ENCODE peak calls at places on chromosomes 4 and X, in nine cellular contexts. R is astrocyte of the hippocampus, N is EL, U is H7, M is non-pigmented ciliary epithelial cell, C is left lung, I is left ventricle myocardium inferior, E is C1 segment of cervical spinal cord, A is HFFc6. J is an unnamed sample.

GRCh38 chr4:22385615-22386014 is 130.3 kb downstream of the ADGRA3 start:
- DNase-seq in R (peak), N (peak), U (no peak), M (no peak), C (no peak), I (no peak), E (no peak), A (peak), J (no peak)

GRCh38 chr4:38728651-38729141 is 54.1 kb downstream of the TLR10 start:
- DNase-seq in R (peak), N (no peak), U (peak), M (no peak), C (peak), I (no peak), E (no peak), A (no peak), J (no peak)

GRCh38 chr4:19239565-19239964 is 1012.1 kb upstream of the SLIT2 start:
- DNase-seq in R (peak), N (peak), U (no peak), M (peak), C (no peak), I (no peak), E (no peak), A (peak), J (no peak)

GRCh38 chr4:72505314-72505744 is 63.7 kb downstream of the ADAMTS3 start:
- DNase-seq in R (peak), N (peak), U (peak), M (peak), C (no peak), I (no peak), E (no peak), A (peak), J (no peak)

GRCh38 chr4:1511441-1512041 is 105.3 kb upstream of the NKX1-1 start:
- DNase-seq in R (peak), N (peak), U (peak), M (no peak), C (peak), I (peak), E (no peak), A (peak), J (no peak)

GRCh38 chr4:67892905-67893304 is 9.1 kb upstream of the TMPRSS11D start:
- DNase-seq in R (no peak), N (no peak), U (peak), M (no peak), C (no peak), I (no peak), E (no peak), A (no peak), J (no peak)

GRCh38 chr4:14856076-14856926 is 146.0 kb upstream of the CPEB2 start:
- DNase-seq in R (peak), N (peak), U (no peak), M (peak), C (no peak), I (no peak), E (no peak), A (peak), J (no peak)

GRCh38 chrX:15320297-15320696 is 4.9 kb upstream of the ASB11 start:
- DNase-seq in R (no peak), N (no peak), U (no peak), M (no peak), C (no peak), I (no peak), E (no peak), A (no peak), J (no peak)

GRCh38 chr4:158775091-158775651 is 6.3 kb downstream of the FNIP2 start:
- DNase-seq in R (peak), N (peak), U (no peak), M (no peak), C (no peak), I (no peak), E (peak), A (peak), J (peak)

GRCh38 chr4:119244832-119245231 is 32.3 kb downstream of the USP53 start:
- DNase-seq in R (peak), N (no peak), U (no peak), M (no peak), C (no peak), I (no peak), E (no peak), A (no peak), J (no peak)

GRCh38 chrX:335758-336155 is 17.2 kb upstream of the GTPBP6 start:
- DNase-seq in R (no peak), N (no peak), U (no peak), M (no peak), C (peak), I (no peak), E (no peak), A (no peak), J (no peak)

GRCh38 chr4:74608151-74608949 is 163.4 kb downstream of the AREG start:
- DNase-seq in R (no peak), N (peak), U (no peak), M (no peak), C (no peak), I (no peak), E (no peak), A (peak), J (no peak)

GRCh38 chr4:6840062-6840976 is 57.8 kb downstream of the KIAA0232 start:
- DNase-seq in R (peak), N (peak), U (peak), M (no peak), C (no peak), I (no peak), E (no peak), A (peak), J (no peak)

GRCh38 chr4:39032218-39033085 is at the start of gene TMEM156:
- DNase-seq in R (no peak), N (peak), U (no peak), M (no peak), C (no peak), I (no peak), E (no peak), A (no peak), J (no peak)

GRCh38 chr4:7697326-7697725 is 242.3 kb downstream of the AFAP1 start:
- DNase-seq in R (no peak), N (no peak), U (no peak), M (no peak), C (peak), I (peak), E (no peak), A (no peak), J (no peak)

GRCh38 chrX:134144231-134144630 is 92.8 kb upstream of the CCDC160 start:
- DNase-seq in R (peak), N (no peak), U (no peak), M (no peak), C (no peak), I (no peak), E (no peak), A (no peak), J (no peak)

GRCh38 chr4:32340591-32340990 is 1620.4 kb downstream of the PCDH7 start:
- DNase-seq in R (no peak), N (no peak), U (no peak), M (no peak), C (no peak), I (no peak), E (no peak), A (no peak), J (no peak)

GRCh38 chr4:73841243-73841925 is 4.9 kb downstream of the CXCL6 start:
- DNase-seq in R (no peak), N (no peak), U (no peak), M (no peak), C (no peak), I (no peak), E (no peak), A (no peak), J (no peak)

GRCh38 chrX:18434896-18435295 is 9.5 kb downstream of the CDKL5 start:
- DNase-seq in R (no peak), N (no peak), U (no peak), M (no peak), C (no peak), I (no peak), E (no peak), A (no peak), J (no peak)

GRCh38 chr4:19678763-19679162 is 572.9 kb upstream of the SLIT2 start:
- DNase-seq in R (no peak), N (peak), U (no peak), M (peak), C (no peak), I (no peak), E (no peak), A (no peak), J (no peak)

GRCh38 chrX:129618997-129619396 is 35.8 kb downstream of the APLN start:
- DNase-seq in R (no peak), N (no peak), U (no peak), M (no peak), C (no peak), I (no peak), E (no peak), A (no peak), J (no peak)

GRCh38 chrX:9656277-9656676 is 109.4 kb downstream of the GPR143 start:
- DNase-seq in R (no peak), N (no peak), U (no peak), M (no peak), C (no peak), I (no peak), E (peak), A (no peak), J (peak)

GRCh38 chrX:134803551-134804183 is 145.4 kb upstream of the PLAC1 start:
- DNase-seq in R (peak), N (no peak), U (peak), M (no peak), C (no peak), I (no peak), E (no peak), A (no peak), J (no peak)

GRCh38 chr4:128639586-128640270 is 169.8 kb upstream of the JADE1 start:
- DNase-seq in R (peak), N (no peak), U (no peak), M (no peak), C (no peak), I (no peak), E (peak), A (no peak), J (no peak)

GRCh38 chr4:6806924-6807676 is 24.6 kb downstream of the KIAA0232 start:
- DNase-seq in R (no peak), N (peak), U (no peak), M (no peak), C (no peak), I (no peak), E (no peak), A (no peak), J (no peak)

GRCh38 chr4:159282944-159283343 is 180.1 kb downstream of the RAPGEF2 start:
- DNase-seq in R (no peak), N (no peak), U (no peak), M (no peak), C (no peak), I (no peak), E (no peak), A (no peak), J (no peak)

GRCh38 chrX:40098264-40099045 is 697 bp upstream of the BCOR start:
- DNase-seq in R (peak), N (peak), U (peak), M (no peak), C (no peak), I (peak), E (peak), A (peak), J (peak)

GRCh38 chr4:105845559-105845958 is 49.7 kb upstream of the NPNT start:
- DNase-seq in R (no peak), N (no peak), U (no peak), M (no peak), C (no peak), I (no peak), E (no peak), A (no peak), J (no peak)

GRCh38 chr4:16253127-16253960 is 27.1 kb upstream of the TAPT1 start:
- DNase-seq in R (peak), N (peak), U (no peak), M (peak), C (no peak), I (no peak), E (no peak), A (peak), J (no peak)

GRCh38 chrX:17788439-17788838 is 51.1 kb downstream of the SCML1 start:
- DNase-seq in R (peak), N (peak), U (peak), M (peak), C (no peak), I (no peak), E (no peak), A (peak), J (peak)

GRCh38 chrX:87664381-87664780 is 146.8 kb downstream of the KLHL4 start:
- DNase-seq in R (peak), N (no peak), U (peak), M (no peak), C (no peak), I (no peak), E (no peak), A (no peak), J (no peak)

GRCh38 chr4:55865228-55865806 is 11.9 kb downstream of the EXOC1 start:
- DNase-seq in R (peak), N (peak), U (no peak), M (peak), C (no peak), I (no peak), E (no peak), A (peak), J (no peak)

GRCh38 chrX:12309040-12309732 is 170.9 kb downstream of the FRMPD4 start:
- DNase-seq in R (no peak), N (no peak), U (no peak), M (no peak), C (no peak), I (no peak), E (no peak), A (no peak), J (no peak)

GRCh38 chr4:102501635-102502382 is 650 bp downstream of the NFKB1 start:
- DNase-seq in R (peak), N (peak), U (peak), M (peak), C (peak), I (peak), E (peak), A (peak), J (peak)

GRCh38 chr4:108173599-108174057 is 4.9 kb upstream of the LEF1 start:
- DNase-seq in R (no peak), N (no peak), U (no peak), M (no peak), C (no peak), I (no peak), E (no peak), A (no peak), J (no peak)

GRCh38 chr4:757111-757510 is 51.5 kb downstream of the PCGF3 start:
- DNase-seq in R (no peak), N (no peak), U (peak), M (no peak), C (peak), I (no peak), E (no peak), A (no peak), J (no peak)

GRCh38 chr4:110480031-110480549 is 4.1 kb downstream of the ENPEP start:
- DNase-seq in R (peak), N (peak), U (no peak), M (peak), C (no peak), I (no peak), E (no peak), A (peak), J (no peak)